ENCODE peak calls at places on chromosomes 7 and 10, in nine cellular contexts. Q is tibial artery, K is OCI-LY7, O is uterus, P is transverse colon, N is MM.1S, F is cardiac muscle cell, E is heart right ventricle, Z is mesenchymal stem cell. V is an unnamed sample.

GRCh38 chr10:116538461-116538860 is 7.3 kb upstream of the PNLIP start:
- DNase-seq in Q (no peak), K (no peak), O (no peak), P (no peak), N (no peak), F (no peak), E (no peak), Z (no peak), V (no peak)

GRCh38 chr10:24642921-24643678 is 80.6 kb downstream of the ARHGAP21 start:
- DNase-seq in Q (no peak), K (peak; percentile 56), O (no peak), P (no peak), N (peak; percentile 70), F (peak; percentile 86), E (no peak), Z (peak; percentile 76), V (no peak)

GRCh38 chr10:4786043-4786839 is 39.8 kb upstream of the AKR1E2 start:
- DNase-seq in Q (no peak), K (no peak), O (no peak), P (no peak), N (no peak), F (no peak), E (no peak), Z (no peak), V (no peak)

GRCh38 chr10:112115781-112116385 is 67.7 kb downstream of the GPAM start:
- DNase-seq in Q (no peak), K (peak; percentile 53), O (no peak), P (peak; percentile 25), N (peak; percentile 45), F (peak; percentile 25), E (no peak), Z (peak; percentile 4), V (no peak)

GRCh38 chr7:93159490-93159889 is 11.3 kb upstream of the SAMD9L start:
- DNase-seq in Q (no peak), K (no peak), O (no peak), P (no peak), N (no peak), F (peak; percentile 52), E (no peak), Z (peak; percentile 64), V (no peak)

GRCh38 chr10:72088879-72089585 is 681 bp upstream of the SPOCK2 start:
- DNase-seq in Q (no peak), K (no peak), O (no peak), P (no peak), N (no peak), F (peak; percentile 49), E (peak; percentile 59), Z (peak; percentile 52), V (peak; percentile 29)

GRCh38 chr7:43454936-43455518 is 127.9 kb upstream of the STK17A start:
- DNase-seq in Q (no peak), K (peak; percentile 46), O (no peak), P (no peak), N (peak; percentile 58), F (peak; percentile 60), E (no peak), Z (peak; percentile 56), V (no peak)

GRCh38 chr7:87687653-87688254 is 59.6 kb downstream of the RUNDC3B start:
- DNase-seq in Q (no peak), K (no peak), O (no peak), P (no peak), N (no peak), F (no peak), E (no peak), Z (no peak), V (no peak)

GRCh38 chr7:151085691-151086620 is at the start of gene AGAP3:
- DNase-seq in Q (peak; percentile 89), K (peak; percentile 48), O (peak; percentile 85), P (peak; percentile 90), N (peak; percentile 85), F (peak; percentile 80), E (peak; percentile 91), Z (peak; percentile 86), V (peak; percentile 52)

GRCh38 chr10:75508239-75508813 is 76.9 kb downstream of the LRMDA start:
- DNase-seq in Q (no peak), K (no peak), O (peak; percentile 63), P (no peak), N (no peak), F (peak; percentile 67), E (no peak), Z (peak; percentile 93), V (no peak)

GRCh38 chr7:39336457-39336856 is 229.7 kb upstream of the YAE1 start:
- DNase-seq in Q (no peak), K (no peak), O (no peak), P (no peak), N (no peak), F (peak; percentile 38), E (no peak), Z (no peak), V (no peak)

GRCh38 chr7:2460641-2461040 is 15.6 kb downstream of the GRIFIN start:
- DNase-seq in Q (no peak), K (no peak), O (no peak), P (no peak), N (no peak), F (no peak), E (no peak), Z (no peak), V (no peak)
- H3K4me1 ChIP-seq in Q (no peaks in the 10 kb centered on the region), K (no peaks in the 10 kb centered on the region), O (no peaks in the 10 kb centered on the region), P (no peaks in the 10 kb centered on the region), N (no peaks in the 10 kb centered on the region), F (no peaks in the 10 kb centered on the region), E (no peaks in the 10 kb centered on the region), Z (peaks cover 7% of the 10 kb centered on the region), V (peaks cover 7% of the 10 kb centered on the region)

GRCh38 chr7:27153526-27153925 is 1.1 kb upstream of the HOXA3 start:
- DNase-seq in Q (no peak), K (no peak), O (peak; percentile 11), P (no peak), N (no peak), F (no peak), E (no peak), Z (no peak), V (no peak)
- H3K27ac ChIP-seq in Q (peak overlapping the region; percentile 95), K (no peak overlapping the region), O (peak overlapping the region; percentile 96), P (peak overlapping the region; percentile 95), N (no peak overlapping the region), F (no peak overlapping the region), E (no peak overlapping the region), Z (no peak overlapping the region), V (no peak overlapping the region)

GRCh38 chr7:156074982-156075615 is 262.8 kb upstream of the SHH start:
- DNase-seq in Q (no peak), K (no peak), O (no peak), P (no peak), N (no peak), F (no peak), E (no peak), Z (no peak), V (no peak)

GRCh38 chr7:156069897-156070296 is 257.6 kb upstream of the SHH start:
- DNase-seq in Q (no peak), K (no peak), O (no peak), P (no peak), N (no peak), F (no peak), E (no peak), Z (no peak), V (no peak)

GRCh38 chr7:156071612-156072011 is 259.3 kb upstream of the SHH start:
- DNase-seq in Q (no peak), K (no peak), O (no peak), P (no peak), N (no peak), F (no peak), E (no peak), Z (no peak), V (no peak)

GRCh38 chr7:156074084-156074483 is 261.8 kb upstream of the SHH start:
- DNase-seq in Q (no peak), K (no peak), O (no peak), P (no peak), N (no peak), F (no peak), E (no peak), Z (no peak), V (no peak)

GRCh38 chr7:156073366-156074052 is 261.2 kb upstream of the SHH start:
- DNase-seq in Q (no peak), K (no peak), O (no peak), P (no peak), N (peak; percentile 31), F (no peak), E (no peak), Z (no peak), V (no peak)
- H3K4me3 ChIP-seq in Q (no peak overlapping the region), K (no peak overlapping the region), O (no peak overlapping the region), P (no peak overlapping the region), N (no peak overlapping the region), F (no peak overlapping the region), E (no peak overlapping the region), Z (no peak overlapping the region), V (no peak overlapping the region)

GRCh38 chr10:114766470-114766869 is 55.1 kb upstream of the FHIP2A start:
- DNase-seq in Q (no peak), K (no peak), O (no peak), P (peak; percentile 30), N (no peak), F (no peak), E (no peak), Z (no peak), V (no peak)

GRCh38 chr10:114762811-114763210 is 58.8 kb upstream of the FHIP2A start:
- DNase-seq in Q (no peak), K (no peak), O (no peak), P (no peak), N (no peak), F (no peak), E (no peak), Z (no peak), V (no peak)

GRCh38 chr10:114767101-114767588 is 54.4 kb upstream of the FHIP2A start:
- DNase-seq in Q (no peak), K (no peak), O (no peak), P (no peak), N (no peak), F (peak; percentile 36), E (no peak), Z (peak; percentile 30), V (no peak)

GRCh38 chr10:114767589-114768393 is 53.8 kb upstream of the FHIP2A start:
- DNase-seq in Q (no peak), K (no peak), O (peak; percentile 43), P (peak; percentile 65), N (peak; percentile 50), F (no peak), E (peak; percentile 48), Z (no peak), V (no peak)

DNA sequence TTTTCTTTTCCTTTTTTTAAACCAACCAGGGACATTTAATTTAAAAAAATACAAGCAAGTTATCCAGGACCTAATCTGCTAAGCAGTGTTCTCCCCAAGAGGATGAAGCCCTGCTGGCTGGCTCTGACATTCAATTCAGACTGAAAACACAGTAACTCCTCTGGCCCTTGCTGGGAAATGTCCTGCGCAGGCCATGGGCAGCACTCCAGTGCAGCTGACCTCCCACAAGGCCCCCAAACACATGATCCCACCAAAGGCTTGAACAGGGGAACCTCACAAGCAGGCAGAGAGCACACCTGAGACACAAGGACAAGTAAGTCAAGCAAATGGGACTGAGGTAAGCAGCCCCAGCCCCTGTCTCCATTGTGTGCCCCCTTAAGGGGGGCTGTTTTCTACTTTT is 56.9 kb upstream of the FHIP2A start:
- DNase-seq in Q (no peak), K (no peak), O (no peak), P (no peak), N (no peak), F (no peak), E (no peak), Z (no peak), V (no peak)
- H3K4me1 ChIP-seq in Q (peaks cover 17% of the 10 kb centered on the region), K (no peaks in the 10 kb centered on the region), O (no peaks in the 10 kb centered on the region), P (no peaks in the 10 kb centered on the region), N (peaks cover 7% of the 10 kb centered on the region), F (peaks cover 6% of the 10 kb centered on the region), E (peaks cover 19% of the 10 kb centered on the region), Z (peaks cover 9% of the 10 kb centered on the region), V (no peaks in the 10 kb centered on the region)